ENCODE peak calls at places on chromosomes 1 and 21, in ten cellular contexts. One of them, this sample, is unnamed.

GRCh38 chr21:31732891-31733520 is 1.1 kb upstream of the SCAF4 start:
- DNase-seq in gastrocnemius medialis: no peak
- DNase-seq in neural progenitor cell: peak; percentile 23
- DNase-seq in IMR-90: peak; percentile 35
- DNase-seq in caudate nucleus: no peak
- DNase-seq in cardiac muscle cell: no peak
- DNase-seq in tibial nerve: no peak
- DNase-seq in psoas muscle: no peak
- DNase-seq in lower lobe of right lung: no peak
- DNase-seq in DND-41: peak; percentile 57
- DNase-seq in this sample: no peak

GRCh38 chr1:206430031-206430983 is 40.0 kb upstream of the IKBKE start:
- DNase-seq in gastrocnemius medialis: no peak
- DNase-seq in neural progenitor cell: no peak
- DNase-seq in IMR-90: peak; percentile 94
- DNase-seq in caudate nucleus: no peak
- DNase-seq in cardiac muscle cell: no peak
- DNase-seq in tibial nerve: no peak
- DNase-seq in psoas muscle: no peak
- DNase-seq in lower lobe of right lung: no peak
- DNase-seq in DND-41: no peak
- DNase-seq in this sample: no peak

GRCh38 chr21:45618846-45619485 is 24.6 kb upstream of the PCBP3 start:
- DNase-seq in gastrocnemius medialis: no peak
- DNase-seq in neural progenitor cell: no peak
- DNase-seq in IMR-90: no peak
- DNase-seq in caudate nucleus: no peak
- DNase-seq in cardiac muscle cell: no peak
- DNase-seq in tibial nerve: no peak
- DNase-seq in psoas muscle: no peak
- DNase-seq in lower lobe of right lung: no peak
- DNase-seq in DND-41: no peak
- DNase-seq in this sample: no peak

GRCh38 chr1:57316291-57316690 is 107.6 kb downstream of the DAB1 start:
- DNase-seq in gastrocnemius medialis: no peak
- DNase-seq in neural progenitor cell: no peak
- DNase-seq in IMR-90: no peak
- DNase-seq in caudate nucleus: no peak
- DNase-seq in cardiac muscle cell: no peak
- DNase-seq in tibial nerve: no peak
- DNase-seq in psoas muscle: no peak
- DNase-seq in lower lobe of right lung: no peak
- DNase-seq in DND-41: no peak
- DNase-seq in this sample: no peak

GRCh38 chr1:246139745-246140182 is 367.3 kb downstream of the SMYD3 start:
- DNase-seq in gastrocnemius medialis: no peak
- DNase-seq in neural progenitor cell: no peak
- DNase-seq in IMR-90: peak; percentile 93
- DNase-seq in caudate nucleus: no peak
- DNase-seq in cardiac muscle cell: no peak
- DNase-seq in tibial nerve: no peak
- DNase-seq in psoas muscle: no peak
- DNase-seq in lower lobe of right lung: no peak
- DNase-seq in DND-41: no peak
- DNase-seq in this sample: no peak

GRCh38 chr1:2311184-2312032 is 79.9 kb downstream of the MORN1 start:
- DNase-seq in gastrocnemius medialis: no peak
- DNase-seq in neural progenitor cell: peak; percentile 86
- DNase-seq in IMR-90: peak; percentile 58
- DNase-seq in caudate nucleus: no peak
- DNase-seq in cardiac muscle cell: peak; percentile 71
- DNase-seq in tibial nerve: no peak
- DNase-seq in psoas muscle: peak; percentile 77
- DNase-seq in lower lobe of right lung: peak; percentile 75
- DNase-seq in DND-41: no peak
- DNase-seq in this sample: peak; percentile 88

GRCh38 chr1:16230744-16231143 is 6.2 kb downstream of the CPLANE2 start:
- DNase-seq in gastrocnemius medialis: no peak
- DNase-seq in neural progenitor cell: no peak
- DNase-seq in IMR-90: no peak
- DNase-seq in caudate nucleus: no peak
- DNase-seq in cardiac muscle cell: no peak
- DNase-seq in tibial nerve: no peak
- DNase-seq in psoas muscle: no peak
- DNase-seq in lower lobe of right lung: peak; percentile 39
- DNase-seq in DND-41: no peak
- DNase-seq in this sample: no peak

GRCh38 chr1:229972600-229973296 is 94.3 kb upstream of the GALNT2 start:
- DNase-seq in gastrocnemius medialis: no peak
- DNase-seq in neural progenitor cell: peak; percentile 48
- DNase-seq in IMR-90: no peak
- DNase-seq in caudate nucleus: no peak
- DNase-seq in cardiac muscle cell: no peak
- DNase-seq in tibial nerve: no peak
- DNase-seq in psoas muscle: no peak
- DNase-seq in lower lobe of right lung: no peak
- DNase-seq in DND-41: no peak
- DNase-seq in this sample: no peak

GRCh38 chr1:8712413-8713229 is 104.8 kb downstream of the RERE start:
- DNase-seq in gastrocnemius medialis: no peak
- DNase-seq in neural progenitor cell: peak; percentile 42
- DNase-seq in IMR-90: peak; percentile 96
- DNase-seq in caudate nucleus: no peak
- DNase-seq in cardiac muscle cell: peak; percentile 70
- DNase-seq in tibial nerve: no peak
- DNase-seq in psoas muscle: no peak
- DNase-seq in lower lobe of right lung: no peak
- DNase-seq in DND-41: no peak
- DNase-seq in this sample: no peak

GRCh38 chr1:89440911-89441310 is 77.1 kb downstream of the GBP6 start:
- DNase-seq in gastrocnemius medialis: no peak
- DNase-seq in neural progenitor cell: no peak
- DNase-seq in IMR-90: no peak
- DNase-seq in caudate nucleus: no peak
- DNase-seq in cardiac muscle cell: no peak
- DNase-seq in tibial nerve: no peak
- DNase-seq in psoas muscle: no peak
- DNase-seq in lower lobe of right lung: no peak
- DNase-seq in DND-41: no peak
- DNase-seq in this sample: no peak

GRCh38 chr1:227234998-227235405 is 83.3 kb downstream of the CDC42BPA start:
- DNase-seq in gastrocnemius medialis: no peak
- DNase-seq in neural progenitor cell: peak; percentile 38
- DNase-seq in IMR-90: peak; percentile 73
- DNase-seq in caudate nucleus: no peak
- DNase-seq in cardiac muscle cell: peak; percentile 48
- DNase-seq in tibial nerve: peak; percentile 26
- DNase-seq in psoas muscle: no peak
- DNase-seq in lower lobe of right lung: no peak
- DNase-seq in DND-41: peak; percentile 6
- DNase-seq in this sample: no peak

GRCh38 chr1:57831624-57832023 is 407.8 kb upstream of the DAB1 start:
- DNase-seq in gastrocnemius medialis: no peak
- DNase-seq in neural progenitor cell: no peak
- DNase-seq in IMR-90: no peak
- DNase-seq in caudate nucleus: no peak
- DNase-seq in cardiac muscle cell: no peak
- DNase-seq in tibial nerve: no peak
- DNase-seq in psoas muscle: no peak
- DNase-seq in lower lobe of right lung: no peak
- DNase-seq in DND-41: no peak
- DNase-seq in this sample: no peak

GRCh38 chr1:192958871-192959270 is 100.3 kb downstream of the UCHL5 start:
- DNase-seq in gastrocnemius medialis: no peak
- DNase-seq in neural progenitor cell: no peak
- DNase-seq in IMR-90: peak; percentile 74
- DNase-seq in caudate nucleus: no peak
- DNase-seq in cardiac muscle cell: no peak
- DNase-seq in tibial nerve: no peak
- DNase-seq in psoas muscle: no peak
- DNase-seq in lower lobe of right lung: no peak
- DNase-seq in DND-41: no peak
- DNase-seq in this sample: no peak

GRCh38 chr1:245234217-245235120 is 79.7 kb downstream of the KIF26B start:
- DNase-seq in gastrocnemius medialis: no peak
- DNase-seq in neural progenitor cell: peak; percentile 87
- DNase-seq in IMR-90: no peak
- DNase-seq in caudate nucleus: peak; percentile 47
- DNase-seq in cardiac muscle cell: no peak
- DNase-seq in tibial nerve: no peak
- DNase-seq in psoas muscle: no peak
- DNase-seq in lower lobe of right lung: no peak
- DNase-seq in DND-41: no peak
- DNase-seq in this sample: no peak

GRCh38 chr1:44670751-44671640 is 3.3 kb downstream of the TMEM53 start:
- DNase-seq in gastrocnemius medialis: no peak
- DNase-seq in neural progenitor cell: no peak
- DNase-seq in IMR-90: no peak
- DNase-seq in caudate nucleus: no peak
- DNase-seq in cardiac muscle cell: no peak
- DNase-seq in tibial nerve: no peak
- DNase-seq in psoas muscle: no peak
- DNase-seq in lower lobe of right lung: no peak
- DNase-seq in DND-41: no peak
- DNase-seq in this sample: no peak

GRCh38 chr1:223411309-223411708 is 18.1 kb downstream of the CCDC185 start:
- DNase-seq in gastrocnemius medialis: no peak
- DNase-seq in neural progenitor cell: no peak
- DNase-seq in IMR-90: peak; percentile 88
- DNase-seq in caudate nucleus: no peak
- DNase-seq in cardiac muscle cell: no peak
- DNase-seq in tibial nerve: no peak
- DNase-seq in psoas muscle: no peak
- DNase-seq in lower lobe of right lung: no peak
- DNase-seq in DND-41: no peak
- DNase-seq in this sample: no peak

GRCh38 chr1:243454328-243454997 is 198.6 kb downstream of the SDCCAG8 start:
- DNase-seq in gastrocnemius medialis: no peak
- DNase-seq in neural progenitor cell: no peak
- DNase-seq in IMR-90: no peak
- DNase-seq in caudate nucleus: no peak
- DNase-seq in cardiac muscle cell: no peak
- DNase-seq in tibial nerve: no peak
- DNase-seq in psoas muscle: no peak
- DNase-seq in lower lobe of right lung: no peak
- DNase-seq in DND-41: no peak
- DNase-seq in this sample: no peak
- H3K27ac ChIP-seq in gastrocnemius medialis: no peak overlapping the region
- H3K27ac ChIP-seq in neural progenitor cell: no peak overlapping the region
- H3K27ac ChIP-seq in IMR-90: no peak overlapping the region
- H3K27ac ChIP-seq in caudate nucleus: no peak overlapping the region
- H3K27ac ChIP-seq in cardiac muscle cell: no peak overlapping the region
- H3K27ac ChIP-seq in tibial nerve: no peak overlapping the region
- H3K27ac ChIP-seq in psoas muscle: no peak overlapping the region
- H3K27ac ChIP-seq in lower lobe of right lung: no peak overlapping the region
- H3K27ac ChIP-seq in DND-41: no peak overlapping the region
- H3K27ac ChIP-seq in this sample: no peak overlapping the region

DNA sequence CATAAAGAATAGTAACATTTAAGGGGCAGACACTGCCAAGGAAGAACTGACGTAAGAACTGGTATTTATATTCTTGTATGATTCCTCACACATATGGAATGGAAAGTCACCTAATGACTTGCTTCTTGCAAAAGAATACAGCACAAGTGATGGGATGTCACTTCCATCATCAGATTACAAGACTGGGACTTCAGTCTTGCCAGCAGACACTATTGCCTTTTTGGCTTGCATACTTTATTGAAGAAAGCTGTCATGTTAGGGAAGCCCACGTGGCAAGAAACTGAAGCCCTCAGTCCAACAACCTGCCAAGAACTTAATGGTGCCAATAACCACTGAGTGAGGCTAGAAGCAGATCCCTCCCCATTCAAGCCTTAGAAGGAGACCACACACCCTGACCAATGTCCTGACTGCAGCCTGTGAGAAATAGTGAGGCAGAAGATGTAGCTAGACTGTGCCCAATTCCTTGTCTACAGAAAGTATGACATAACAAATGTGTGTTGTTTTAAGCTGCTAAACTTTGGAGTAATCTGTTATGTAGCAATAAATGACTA is 12.0 kb downstream of the EGLN1 start:
- DNase-seq in gastrocnemius medialis: peak; percentile 87
- DNase-seq in neural progenitor cell: no peak
- DNase-seq in IMR-90: peak; percentile 88
- DNase-seq in caudate nucleus: no peak
- DNase-seq in cardiac muscle cell: no peak
- DNase-seq in tibial nerve: no peak
- DNase-seq in psoas muscle: peak; percentile 28
- DNase-seq in lower lobe of right lung: no peak
- DNase-seq in DND-41: no peak
- DNase-seq in this sample: no peak
- H3K27ac ChIP-seq in gastrocnemius medialis: peak overlapping the region; percentile 97
- H3K27ac ChIP-seq in neural progenitor cell: no peak overlapping the region
- H3K27ac ChIP-seq in IMR-90: no peak overlapping the region
- H3K27ac ChIP-seq in caudate nucleus: no peak overlapping the region
- H3K27ac ChIP-seq in cardiac muscle cell: no peak overlapping the region
- H3K27ac ChIP-seq in tibial nerve: no peak overlapping the region
- H3K27ac ChIP-seq in psoas muscle: peak overlapping the region; percentile 99
- H3K27ac ChIP-seq in lower lobe of right lung: no peak overlapping the region
- H3K27ac ChIP-seq in DND-41: no peak overlapping the region
- H3K27ac ChIP-seq in this sample: no peak overlapping the region

GRCh38 chr1:66176012-66176715 is 357.8 kb upstream of the SGIP1 start:
- DNase-seq in gastrocnemius medialis: no peak
- DNase-seq in neural progenitor cell: peak; percentile 66
- DNase-seq in IMR-90: peak; percentile 18
- DNase-seq in caudate nucleus: no peak
- DNase-seq in cardiac muscle cell: no peak
- DNase-seq in tibial nerve: no peak
- DNase-seq in psoas muscle: no peak
- DNase-seq in lower lobe of right lung: no peak
- DNase-seq in DND-41: no peak
- DNase-seq in this sample: no peak
- H3K27ac ChIP-seq in gastrocnemius medialis: no peak overlapping the region
- H3K27ac ChIP-seq in neural progenitor cell: no peak overlapping the region
- H3K27ac ChIP-seq in IMR-90: no peak overlapping the region
- H3K27ac ChIP-seq in caudate nucleus: peak overlapping the region; percentile 14
- H3K27ac ChIP-seq in cardiac muscle cell: no peak overlapping the region
- H3K27ac ChIP-seq in tibial nerve: no peak overlapping the region
- H3K27ac ChIP-seq in psoas muscle: no peak overlapping the region
- H3K27ac ChIP-seq in lower lobe of right lung: no peak overlapping the region
- H3K27ac ChIP-seq in DND-41: no peak overlapping the region
- H3K27ac ChIP-seq in this sample: no peak overlapping the region

DNA sequence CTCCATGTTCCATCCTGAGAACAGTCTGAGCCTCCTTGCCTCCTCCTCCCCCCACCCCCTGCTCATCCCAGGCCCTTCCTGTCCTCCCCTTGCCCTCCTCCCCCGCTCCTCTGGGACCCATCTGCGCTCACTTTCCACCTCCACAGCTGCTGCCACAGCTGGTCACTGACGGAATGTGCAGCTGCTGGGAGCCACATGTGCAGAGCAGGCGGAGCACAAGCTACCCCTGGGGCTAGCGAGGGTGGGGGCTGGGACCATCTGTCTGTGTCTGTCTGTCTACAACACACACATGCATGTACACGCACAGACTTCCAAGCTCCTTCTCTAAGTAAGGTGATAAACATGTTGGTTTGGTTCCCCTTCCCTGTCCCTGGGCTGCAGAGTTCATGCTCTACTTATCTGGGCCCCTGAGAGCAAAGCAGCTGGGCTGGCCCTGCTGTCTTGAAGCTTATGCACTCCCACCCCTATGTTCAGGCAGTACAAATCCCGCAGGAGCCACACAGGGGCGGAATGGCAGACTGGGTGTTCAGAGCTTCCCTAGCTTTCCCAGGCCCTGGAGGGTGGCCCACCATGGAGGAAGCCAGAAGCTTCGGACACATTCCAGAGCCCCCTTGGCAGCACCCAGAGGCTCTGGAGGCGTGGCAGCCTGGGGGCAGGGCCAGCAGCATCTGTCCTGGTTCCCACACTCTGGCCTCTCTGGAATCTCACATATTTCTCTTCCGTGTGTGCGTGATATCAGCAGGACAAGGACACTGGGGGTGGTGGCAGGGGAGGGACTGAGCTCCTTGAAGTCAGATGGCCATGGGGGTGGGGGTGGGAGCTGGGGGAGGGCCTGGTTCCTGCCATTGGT is 7.0 kb upstream of the HEYL start:
- DNase-seq in gastrocnemius medialis: peak; percentile 58
- DNase-seq in neural progenitor cell: peak; percentile 71
- DNase-seq in IMR-90: peak; percentile 79
- DNase-seq in caudate nucleus: no peak
- DNase-seq in cardiac muscle cell: peak; percentile 56
- DNase-seq in tibial nerve: peak; percentile 68
- DNase-seq in psoas muscle: peak; percentile 79
- DNase-seq in lower lobe of right lung: no peak
- DNase-seq in DND-41: peak; percentile 23
- DNase-seq in this sample: peak; percentile 94
- H3K27ac ChIP-seq in gastrocnemius medialis: peak overlapping the region; percentile 60
- H3K27ac ChIP-seq in neural progenitor cell: no peak overlapping the region
- H3K27ac ChIP-seq in IMR-90: peak overlapping the region; percentile 1
- H3K27ac ChIP-seq in caudate nucleus: peak overlapping the region; percentile 84
- H3K27ac ChIP-seq in cardiac muscle cell: peak overlapping the region; percentile 61
- H3K27ac ChIP-seq in tibial nerve: peak overlapping the region; percentile 84
- H3K27ac ChIP-seq in psoas muscle: peak overlapping the region; percentile 46
- H3K27ac ChIP-seq in lower lobe of right lung: peak overlapping the region; percentile 70
- H3K27ac ChIP-seq in DND-41: no peak overlapping the region
- H3K27ac ChIP-seq in this sample: peak overlapping the region; percentile 32

This sample was measured in right cardiac atrium.